ENCODE peak calls at places on chromosome 1, in six cellular contexts. U, Z, K, A, P and C are unnamed samples.

GRCh38 chr1:24018611-24019580 is 38.8 kb upstream of the SRSF10 start:
- DNase-seq in U (peak; percentile 100), Z (peak; percentile 96), K (peak; percentile 96), A (peak; percentile 97), P (peak; percentile 100), C (peak; percentile 99)

GRCh38 chr1:162357681-162358266 is 18.9 kb downstream of the SPATA46 start:
- DNase-seq in U (no peak), Z (no peak), K (no peak), A (no peak), P (no peak), C (no peak)

GRCh38 chr1:234725177-234726132 is 115.5 kb upstream of the IRF2BP2 start:
- DNase-seq in U (peak; percentile 72), Z (no peak), K (peak; percentile 41), A (peak; percentile 56), P (no peak), C (peak; percentile 70)

GRCh38 chr1:81832573-81832972 is 31.8 kb downstream of the ADGRL2 start:
- DNase-seq in U (peak; percentile 41), Z (no peak), K (no peak), A (no peak), P (peak; percentile 60), C (no peak)

GRCh38 chr1:150192012-150192411 is 42.3 kb downstream of the PLEKHO1 start:
- DNase-seq in U (no peak), Z (no peak), K (no peak), A (no peak), P (peak; percentile 13), C (no peak)

GRCh38 chr1:98103617-98104284 is 182.9 kb upstream of the DPYD start:
- DNase-seq in U (no peak), Z (no peak), K (no peak), A (no peak), P (peak; percentile 8), C (no peak)

GRCh38 chr1:151515265-151515664 is 4.1 kb downstream of the CGN start:
- DNase-seq in U (no peak), Z (no peak), K (no peak), A (no peak), P (no peak), C (no peak)

GRCh38 chr1:31376374-31377134 is 3.7 kb upstream of the FABP3 start:
- DNase-seq in U (no peak), Z (no peak), K (no peak), A (no peak), P (peak; percentile 54), C (no peak)

GRCh38 chr1:201537966-201538617 is 835 bp upstream of the NAV1 start:
- DNase-seq in U (no peak), Z (no peak), K (no peak), A (no peak), P (no peak), C (no peak)
- H3K4me3 ChIP-seq in U (no peak overlapping the region), Z (peak overlapping the region; percentile 73), K (peak overlapping the region; percentile 75), A (peak overlapping the region; percentile 47), P (peak overlapping the region; percentile 77), C (peak overlapping the region; percentile 68)

DNA sequence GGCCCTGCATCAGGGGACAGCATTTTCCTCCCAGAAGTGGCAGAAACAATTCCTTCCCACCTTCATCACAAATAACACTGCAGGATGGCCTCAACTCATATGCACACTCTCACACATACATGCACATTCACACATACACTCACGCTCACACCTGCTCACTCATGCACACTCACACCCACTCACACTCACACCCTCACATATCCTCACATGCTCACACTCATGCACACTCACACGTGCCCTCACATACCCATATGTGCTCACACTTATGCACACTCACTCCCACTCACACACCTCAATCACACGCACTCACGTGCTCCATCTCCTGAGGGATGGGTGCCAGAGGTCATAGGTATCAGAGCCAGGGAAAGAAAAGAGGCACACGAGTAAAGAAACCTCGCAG is 77.1 kb downstream of the NFASC start:
- DNase-seq in U (no peak), Z (no peak), K (no peak), A (no peak), P (no peak), C (no peak)
- H3K4me3 ChIP-seq in U (no peak overlapping the region), Z (no peak overlapping the region), K (no peak overlapping the region), A (no peak overlapping the region), P (no peak overlapping the region), C (no peak overlapping the region)

DNA sequence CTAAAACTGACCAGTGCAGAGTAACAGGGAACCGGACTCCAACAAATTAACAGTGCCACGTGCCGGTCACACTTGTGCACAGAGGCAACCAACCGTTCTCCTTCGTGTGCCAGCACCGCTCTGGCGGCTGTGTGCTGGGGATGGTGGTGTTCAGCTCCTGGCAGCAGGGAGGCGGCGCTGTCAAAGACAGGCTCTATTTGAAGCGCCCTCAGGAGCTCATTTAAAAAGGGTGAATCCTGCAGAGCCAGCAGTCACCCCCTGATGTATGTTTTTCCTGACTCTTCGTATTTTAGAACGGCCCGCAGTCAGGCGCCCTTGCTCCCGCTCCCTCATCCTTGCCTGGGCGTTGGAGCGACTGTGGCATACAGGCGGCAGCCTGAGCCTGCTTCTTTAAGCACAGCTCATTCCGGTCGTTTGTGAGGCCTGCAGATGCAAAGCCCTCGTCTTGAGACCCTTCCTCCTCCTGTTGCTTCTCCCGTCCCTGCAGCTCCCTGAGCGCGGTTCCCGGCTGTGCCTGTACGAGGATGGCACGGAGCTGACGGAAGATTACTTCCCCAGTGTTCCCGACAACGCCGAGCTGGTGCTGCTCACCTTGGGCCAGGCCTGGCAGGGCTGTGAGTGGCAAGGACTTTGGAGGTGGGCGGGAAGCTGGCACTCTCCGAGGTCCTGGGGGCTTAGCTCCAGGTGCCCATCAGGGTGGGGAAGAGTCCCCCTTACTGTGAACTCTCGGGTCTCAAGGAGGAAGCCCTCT is 1.1 kb downstream of the DFFB start:
- DNase-seq in U (peak; percentile 24), Z (no peak), K (no peak), A (peak; percentile 41), P (no peak), C (no peak)
- H3K4me3 ChIP-seq in U (no peak overlapping the region), Z (peak overlapping the region; percentile 98), K (peak overlapping the region; percentile 97), A (peak overlapping the region; percentile 62), P (peak overlapping the region; percentile 87), C (peak overlapping the region; percentile 96)

GRCh38 chr1:204073837-204074273 is 940 bp downstream of the SOX13 start:
- DNase-seq in U (no peak), Z (peak; percentile 64), K (no peak), A (peak; percentile 55), P (no peak), C (no peak)
- H3K4me3 ChIP-seq in U (peak overlapping the region; percentile 76), Z (peak overlapping the region; percentile 76), K (peak overlapping the region; percentile 81), A (peak overlapping the region; percentile 70), P (peak overlapping the region; percentile 63), C (peak overlapping the region; percentile 58)

DNA sequence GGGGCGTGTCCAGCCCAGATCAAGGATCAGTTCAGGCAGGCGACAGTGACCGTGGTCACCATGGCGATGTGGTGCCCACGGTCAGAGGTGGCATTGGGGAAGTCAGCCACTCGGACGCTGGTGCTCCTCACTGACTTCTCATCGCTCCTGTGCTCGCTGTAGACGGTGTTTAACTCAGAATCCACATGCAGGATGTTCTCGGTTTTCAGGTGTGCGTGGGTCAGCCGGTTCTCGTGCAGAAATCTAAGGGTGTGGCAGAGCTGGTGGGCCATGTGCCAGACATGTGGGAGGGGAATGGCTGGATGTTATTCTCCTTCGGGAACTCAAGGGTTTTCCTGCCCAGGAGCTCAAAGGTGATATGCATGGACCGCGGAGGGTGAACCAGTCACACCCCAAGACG is 11.7 kb downstream of the OR2AJ1 start:
- DNase-seq in U (no peak), Z (no peak), K (no peak), A (no peak), P (no peak), C (no peak)
- H3K4me3 ChIP-seq in U (no peak overlapping the region), Z (no peak overlapping the region), K (no peak overlapping the region), A (no peak overlapping the region), P (no peak overlapping the region), C (no peak overlapping the region)

GRCh38 chr1:226626577-226626956 is 78.0 kb downstream of the STUM start:
- DNase-seq in U (peak; percentile 76), Z (peak; percentile 88), K (peak; percentile 76), A (peak; percentile 80), P (peak; percentile 37), C (peak; percentile 85)
- H3K4me3 ChIP-seq in U (no peak overlapping the region), Z (no peak overlapping the region), K (no peak overlapping the region), A (no peak overlapping the region), P (no peak overlapping the region), C (no peak overlapping the region)

GRCh38 chr1:159088566-159089183 is 12.1 kb upstream of the AIM2 start:
- DNase-seq in U (no peak), Z (no peak), K (no peak), A (no peak), P (no peak), C (no peak)

GRCh38 chr1:159092398-159092760 is 15.8 kb upstream of the AIM2 start:
- DNase-seq in U (no peak), Z (no peak), K (no peak), A (no peak), P (no peak), C (no peak)

GRCh38 chr1:159090566-159091546 is 14.3 kb upstream of the AIM2 start:
- DNase-seq in U (no peak), Z (no peak), K (no peak), A (no peak), P (no peak), C (no peak)

GRCh38 chr1:159089184-159089791 is 12.7 kb upstream of the AIM2 start:
- DNase-seq in U (no peak), Z (no peak), K (no peak), A (no peak), P (no peak), C (no peak)

DNA sequence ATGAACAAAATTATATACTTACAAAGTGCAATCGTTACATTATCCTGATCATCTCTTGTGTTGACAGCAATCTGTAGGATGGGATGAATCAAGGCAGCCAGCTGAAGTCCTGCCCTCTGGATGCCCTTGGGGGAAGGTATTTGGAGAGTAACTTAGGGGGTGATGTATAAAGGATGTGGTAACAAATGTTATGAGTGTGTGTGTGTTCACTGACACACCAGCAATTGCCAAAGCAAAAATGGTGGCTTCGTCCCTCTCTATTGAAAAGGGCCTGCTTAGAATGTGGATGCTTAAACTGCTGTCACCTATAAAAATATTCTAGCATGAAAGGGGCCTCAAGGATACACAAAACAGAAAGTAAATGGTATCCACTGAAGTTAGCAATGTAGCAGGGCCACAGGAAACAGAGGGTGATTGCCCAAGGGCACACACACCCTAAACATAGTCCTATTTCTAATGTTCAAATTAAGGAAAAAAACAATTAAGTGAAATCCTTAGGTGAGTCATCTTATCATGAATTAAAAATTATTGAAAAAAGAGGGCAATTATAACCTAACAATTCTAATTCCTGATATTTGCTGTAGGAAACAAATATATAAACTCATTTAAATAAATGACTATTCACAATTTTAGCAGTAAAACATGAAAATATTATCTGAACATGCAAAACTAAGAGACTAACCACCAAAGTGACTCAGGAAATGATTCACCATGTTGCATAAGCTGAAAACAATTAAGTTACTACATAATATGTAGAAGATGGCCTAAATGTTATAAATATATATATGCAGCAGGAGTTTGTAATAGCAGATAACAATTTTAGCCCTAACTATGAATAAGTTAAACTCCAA is 15.2 kb upstream of the AIM2 start:
- DNase-seq in U (no peak), Z (no peak), K (no peak), A (no peak), P (peak; percentile 41), C (no peak)
- H3K4me3 ChIP-seq in U (no peak overlapping the region), Z (no peak overlapping the region), K (no peak overlapping the region), A (no peak overlapping the region), P (no peak overlapping the region), C (no peak overlapping the region)

GRCh38 chr1:78009276-78009675 is 4.5 kb downstream of the DNAJB4 start:
- DNase-seq in U (no peak), Z (no peak), K (no peak), A (no peak), P (no peak), C (no peak)
- H3K4me3 ChIP-seq in U (no peak overlapping the region), Z (peak overlapping the region; percentile 69), K (peak overlapping the region; percentile 63), A (peak overlapping the region; percentile 15), P (no peak overlapping the region), C (peak overlapping the region; percentile 4)

GRCh38 chr1:116690809-116691323 is 23.3 kb upstream of the IGSF3 start:
- DNase-seq in U (no peak), Z (no peak), K (no peak), A (no peak), P (no peak), C (no peak)
- H3K4me3 ChIP-seq in U (no peak overlapping the region), Z (no peak overlapping the region), K (no peak overlapping the region), A (no peak overlapping the region), P (no peak overlapping the region), C (no peak overlapping the region)

GRCh38 chr1:109240158-109241152 is 8.9 kb upstream of the CELSR2 start:
- DNase-seq in U (peak; percentile 66), Z (peak; percentile 84), K (peak; percentile 79), A (peak; percentile 79), P (no peak), C (peak; percentile 65)
- H3K4me3 ChIP-seq in U (no peak overlapping the region), Z (no peak overlapping the region), K (no peak overlapping the region), A (no peak overlapping the region), P (no peak overlapping the region), C (peak overlapping the region; percentile 5)